ENCODE peak calls at places on chromosomes 16 and 17, in nine cellular contexts. Y is amniotic epithelial cell, G is dorsolateral prefrontal cortex, P is fibroblast of villous mesenchyme, K is A172, N is H7, H is NCI-H460, S is anterior cingulate cortex, C is AG10803. B is an unnamed sample.

GRCh38 chr17:43449470-43450202 is 34.1 kb upstream of the DHX8 start:
- DNase-seq in Y (peak), G (no peak), P (peak), K (no peak), N (no peak), H (no peak), S (no peak), C (peak), B (no peak)

GRCh38 chr16:1155353-1156110 is 2.6 kb downstream of the CACNA1H start:
- DNase-seq in Y (no peak), G (no peak), P (no peak), K (no peak), N (peak), H (no peak), S (no peak), C (no peak), B (no peak)

GRCh38 chr17:3917391-3917931 is 1.2 kb upstream of the P2RX1 start:
- DNase-seq in Y (peak), G (no peak), P (peak), K (peak), N (peak), H (no peak), S (no peak), C (no peak), B (no peak)

GRCh38 chr16:325375-326155 is 27.0 kb downstream of the AXIN1 start:
- DNase-seq in Y (no peak), G (no peak), P (no peak), K (no peak), N (peak), H (no peak), S (no peak), C (no peak), B (no peak)

GRCh38 chr17:42142371-42142896 is 12.4 kb downstream of the RAB5C start:
- DNase-seq in Y (no peak), G (no peak), P (peak), K (peak), N (no peak), H (no peak), S (peak), C (peak), B (no peak)

GRCh38 chr16:15513169-15513568 is 78.8 kb downstream of the BMERB1 start:
- DNase-seq in Y (no peak), G (no peak), P (no peak), K (no peak), N (no peak), H (no peak), S (no peak), C (no peak), B (no peak)

GRCh38 chr17:71527311-71527710 is 593.5 kb upstream of the SOX9 start:
- DNase-seq in Y (peak), G (no peak), P (peak), K (no peak), N (no peak), H (no peak), S (no peak), C (peak), B (no peak)

GRCh38 chr17:2124391-2124790 is 69.5 kb downstream of the HIC1 start:
- DNase-seq in Y (peak), G (no peak), P (peak), K (no peak), N (peak), H (no peak), S (no peak), C (no peak), B (no peak)

GRCh38 chr16:53642094-53642493 is 61.6 kb downstream of the RPGRIP1L start:
- DNase-seq in Y (no peak), G (no peak), P (no peak), K (no peak), N (no peak), H (no peak), S (no peak), C (no peak), B (no peak)

B was measured in GM10248.